ENCODE peak calls at places on chromosome 16, in six cellular contexts. M, Z, U, K, H and Q are unnamed samples.

GRCh38 chr16:1825864-1826690 is 548 bp downstream of the HAGH start:
- DNase-seq in M (peak), Z (peak), U (no peak), K (peak), H (peak), Q (peak)

GRCh38 chr16:86628614-86629013 is 50.3 kb downstream of the FOXL1 start:
- DNase-seq in M (no peak), Z (no peak), U (no peak), K (no peak), H (no peak), Q (no peak)

GRCh38 chr16:85157813-85158701 is 45.8 kb upstream of the CIBAR2 start:
- DNase-seq in M (no peak), Z (no peak), U (no peak), K (peak), H (no peak), Q (no peak)

GRCh38 chr16:2507052-2507678 is 6.6 kb upstream of the ATP6V0C start:
- DNase-seq in M (peak), Z (no peak), U (no peak), K (no peak), H (no peak), Q (peak)

GRCh38 chr16:70523621-70524405 is at the start of gene SF3B3:
- DNase-seq in M (peak), Z (peak), U (peak), K (no peak), H (peak), Q (peak)

GRCh38 chr16:53053967-53054669 is 673 bp upstream of the CHD9 start:
- DNase-seq in M (peak), Z (peak), U (no peak), K (no peak), H (no peak), Q (peak)

GRCh38 chr16:80825365-80825758 is 21.0 kb upstream of the CDYL2 start:
- DNase-seq in M (no peak), Z (no peak), U (no peak), K (no peak), H (no peak), Q (no peak)

GRCh38 chr16:86594712-86595111 is 16.4 kb downstream of the FOXL1 start:
- DNase-seq in M (no peak), Z (no peak), U (no peak), K (no peak), H (no peak), Q (no peak)

GRCh38 chr16:31118223-31119155 is 1.0 kb downstream of the KAT8 start:
- DNase-seq in M (no peak), Z (peak), U (no peak), K (no peak), H (peak), Q (no peak)

GRCh38 chr16:79047337-79047736 is 553.2 kb downstream of the MAF start:
- DNase-seq in M (no peak), Z (no peak), U (peak), K (no peak), H (peak), Q (no peak)

GRCh38 chr16:85898521-85899442 is at the start of gene IRF8:
- DNase-seq in M (peak), Z (peak), U (no peak), K (peak), H (no peak), Q (peak)

GRCh38 chr16:82037251-82037650 is 2.2 kb downstream of the HSD17B2 start:
- DNase-seq in M (no peak), Z (no peak), U (no peak), K (no peak), H (no peak), Q (no peak)

GRCh38 chr16:29664133-29664912 is 1.3 kb downstream of the SPN start:
- DNase-seq in M (peak), Z (no peak), U (no peak), K (no peak), H (no peak), Q (peak)

GRCh38 chr16:57668630-57669475 is 747 bp downstream of the ADGRG3 start:
- DNase-seq in M (no peak), Z (no peak), U (no peak), K (no peak), H (no peak), Q (no peak)

GRCh38 chr16:57667069-57667525 is 1.0 kb upstream of the ADGRG3 start:
- DNase-seq in M (no peak), Z (no peak), U (no peak), K (no peak), H (no peak), Q (no peak)

GRCh38 chr16:57666353-57667068 is 1.6 kb upstream of the ADGRG3 start:
- DNase-seq in M (no peak), Z (no peak), U (no peak), K (no peak), H (no peak), Q (no peak)

GRCh38 chr16:57668259-57668563 is at the start of gene ADGRG3:
- DNase-seq in M (no peak), Z (no peak), U (no peak), K (no peak), H (no peak), Q (no peak)

GRCh38 chr16:57667526-57668258 is 414 bp upstream of the ADGRG3 start:
- DNase-seq in M (peak), Z (peak), U (no peak), K (no peak), H (no peak), Q (no peak)
- TF ChIP-seq CTCF in M (no peak), Z (peak), U (no peak), K (peak), H (peak), Q (no peak)

GRCh38 chr16:14309001-14309886 is 238.1 kb downstream of the MRTFB start:
- DNase-seq in M (no peak), Z (no peak), U (no peak), K (no peak), H (peak), Q (peak)

GRCh38 chr16:14308357-14308723 is 237.2 kb downstream of the MRTFB start:
- DNase-seq in M (no peak), Z (no peak), U (no peak), K (no peak), H (no peak), Q (no peak)

GRCh38 chr16:14309906-14310305 is 238.8 kb downstream of the MRTFB start:
- DNase-seq in M (no peak), Z (no peak), U (no peak), K (no peak), H (peak), Q (no peak)

GRCh38 chr16:14307623-14308356 is 236.7 kb downstream of the MRTFB start:
- DNase-seq in M (no peak), Z (no peak), U (no peak), K (no peak), H (peak), Q (no peak)

GRCh38 chr16:14310519-14310991 is 239.4 kb downstream of the MRTFB start:
- DNase-seq in M (no peak), Z (peak), U (no peak), K (no peak), H (no peak), Q (peak)
- TF ChIP-seq CTCF in M (no peak), Z (no peak), U (no peak), K (no peak), H (no peak), Q (peak)

GRCh38 chr16:4837733-4838501 is 9.2 kb downstream of the GLYR1 start:
- DNase-seq in M (peak), Z (no peak), U (no peak), K (no peak), H (no peak), Q (no peak)

GRCh38 chr16:4840984-4841383 is 6.1 kb downstream of the GLYR1 start:
- DNase-seq in M (no peak), Z (no peak), U (no peak), K (no peak), H (no peak), Q (no peak)

GRCh38 chr16:4836727-4837126 is 10.4 kb downstream of the GLYR1 start:
- DNase-seq in M (no peak), Z (no peak), U (no peak), K (no peak), H (no peak), Q (no peak)

DNA sequence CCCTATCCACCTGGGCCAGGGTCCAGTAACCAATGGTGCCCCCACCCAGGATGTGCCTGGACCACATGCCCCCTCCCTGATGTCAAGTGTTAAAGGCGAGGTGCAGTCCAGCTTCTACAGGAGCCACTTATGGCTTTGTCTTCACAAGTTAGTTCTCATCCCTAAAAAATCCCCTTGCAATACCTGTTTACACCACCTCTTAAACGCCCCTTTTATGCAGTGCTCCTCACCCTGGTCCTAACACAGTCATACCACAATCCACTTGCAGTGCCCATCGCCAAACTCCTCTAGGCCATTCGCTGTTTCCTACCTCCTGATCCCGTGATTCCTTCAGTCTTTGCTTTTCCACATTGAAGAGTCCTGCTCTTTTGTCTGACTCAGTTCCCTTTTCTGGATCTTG is 7.1 kb downstream of the GLYR1 start:
- DNase-seq in M (no peak), Z (no peak), U (no peak), K (no peak), H (peak), Q (no peak)
- TF ChIP-seq CTCF in M (no peak), Z (no peak), U (no peak), K (no peak), H (no peak), Q (no peak)

DNA sequence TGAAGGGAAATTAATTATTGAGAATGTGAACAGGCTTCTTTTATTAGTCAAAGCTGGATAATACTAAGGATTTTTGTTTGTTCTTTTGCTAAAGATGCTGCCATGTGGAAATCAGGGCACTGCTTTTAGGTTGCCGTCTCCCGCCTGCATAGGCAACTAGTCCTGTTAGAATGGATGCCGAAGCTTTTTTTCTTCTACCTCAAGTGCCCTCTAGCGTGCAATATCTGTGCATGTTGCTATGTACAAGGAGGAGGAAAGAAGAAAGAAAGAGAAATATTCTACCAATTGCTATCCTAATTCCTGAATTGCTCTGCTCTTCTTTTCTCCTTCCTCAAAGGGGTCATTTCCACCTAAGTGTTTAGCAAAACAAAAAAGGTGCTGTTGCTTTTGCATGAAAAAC is 5.2 kb upstream of the CDH8 start:
- DNase-seq in M (no peak), Z (peak), U (no peak), K (no peak), H (peak), Q (no peak)
- TF ChIP-seq CTCF in M (peak), Z (peak), U (peak), K (peak), H (peak), Q (peak)

DNA sequence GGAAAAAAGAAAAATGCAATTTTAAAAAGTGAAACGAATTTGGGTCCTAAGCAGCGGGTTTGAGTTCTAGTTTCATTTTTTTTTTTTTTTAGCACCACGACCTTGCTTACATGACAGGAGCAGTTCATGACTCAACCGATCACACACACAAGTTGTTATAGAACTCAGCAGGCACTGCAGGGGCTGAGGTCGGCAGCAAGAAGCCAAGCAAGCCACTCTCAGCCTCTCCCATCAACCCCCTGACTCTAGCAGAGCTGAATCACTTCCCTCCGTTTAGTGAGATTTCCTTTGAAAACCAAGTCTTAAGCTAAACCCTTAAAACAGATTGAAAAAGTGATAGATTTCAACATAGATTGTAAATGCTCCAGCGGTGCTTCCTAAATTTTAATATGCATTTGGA is 520.8 kb downstream of the HAPSTR1 start:
- DNase-seq in M (no peak), Z (no peak), U (no peak), K (no peak), H (no peak), Q (no peak)
- TF ChIP-seq CTCF in M (no peak), Z (no peak), U (no peak), K (no peak), H (no peak), Q (no peak)

GRCh38 chr16:5024632-5025031 is 9.1 kb downstream of the NAGPA start:
- DNase-seq in M (no peak), Z (no peak), U (no peak), K (peak), H (peak), Q (no peak)
- TF ChIP-seq CTCF in M (no peak), Z (no peak), U (no peak), K (peak), H (peak), Q (no peak)